ENCODE peak calls at places on chromosomes 5 and 9, in nine cellular contexts. A is upper lobe of left lung, U is right lobe of liver, R is prostate gland, E is HL-60, G is GM12878, D is brain microvascular endothelial cell, Y is stomach, C is adrenal gland. Q is an unnamed sample.

GRCh38 chr9:90921104-90921503 is 119.5 kb downstream of the SYK start:
- DNase-seq in A (peak; percentile 60), G (no peak), U (peak; percentile 64), R (peak; percentile 97), C (peak; percentile 39), Y (peak; percentile 76), E (peak; percentile 15), D (no peak), Q (peak; percentile 91)

GRCh38 chr9:98255064-98255577 is 328 bp downstream of the TBC1D2 start:
- DNase-seq in D (peak; percentile 44), G (no peak), Y (peak; percentile 46), R (no peak), C (no peak), A (no peak), U (no peak), E (no peak), Q (no peak)

GRCh38 chr9:126347911-126348760 is 21.5 kb downstream of the MVB12B start:
- DNase-seq in R (no peak), A (no peak), C (no peak), G (no peak), E (no peak), U (no peak), Y (peak; percentile 65), D (no peak), Q (no peak)

GRCh38 chr9:78491402-78491801 is 194.5 kb downstream of the PSAT1 start:
- DNase-seq in E (no peak), G (no peak), A (no peak), C (no peak), Y (no peak), D (no peak), R (no peak), U (no peak), Q (no peak)

GRCh38 chr5:82244854-82245635 is 33.1 kb downstream of the RPS23 start:
- DNase-seq in R (no peak), Y (no peak), D (no peak), G (no peak), A (no peak), U (no peak), C (no peak), E (no peak), Q (no peak)

GRCh38 chr5:168300377-168301182 is 9.1 kb downstream of the WWC1 start:
- DNase-seq in E (no peak), D (no peak), U (no peak), A (no peak), R (no peak), G (no peak), Y (no peak), C (no peak), Q (no peak)

GRCh38 chr5:119355244-119355635 is 579 bp upstream of the TNFAIP8 start:
- DNase-seq in R (no peak), U (no peak), E (no peak), C (no peak), A (no peak), Y (peak; percentile 58), D (no peak), G (no peak), Q (no peak)

GRCh38 chr5:171495122-171495700 is 75.8 kb downstream of the FGF18 start:
- DNase-seq in D (no peak), G (no peak), R (no peak), U (no peak), E (no peak), A (no peak), C (no peak), Y (no peak), Q (no peak)

GRCh38 chr9:71765693-71766092 is 2.6 kb downstream of the CEMIP2 start:
- DNase-seq in E (no peak), A (no peak), R (no peak), C (no peak), D (no peak), G (no peak), Y (no peak), U (no peak), Q (no peak)

GRCh38 chr5:133967715-133968056 is 739 bp downstream of the C5orf15 start:
- DNase-seq in G (no peak), R (no peak), U (peak; percentile 42), C (no peak), A (no peak), Y (peak; percentile 28), D (no peak), E (no peak), Q (no peak)

GRCh38 chr9:4689013-4689412 is 9.6 kb downstream of the CDC37L1 start:
- DNase-seq in R (no peak), U (no peak), D (no peak), C (no peak), G (no peak), E (no peak), A (no peak), Y (no peak), Q (no peak)

GRCh38 chr5:108386345-108387061 is 4.6 kb upstream of the FBXL17 start:
- DNase-seq in E (no peak), U (no peak), D (peak; percentile 71), G (no peak), Y (no peak), A (no peak), R (no peak), C (no peak), Q (no peak)

GRCh38 chr5:61687371-61687770 is 355.3 kb downstream of the ZSWIM6 start:
- DNase-seq in E (no peak), R (no peak), U (no peak), C (no peak), G (no peak), Y (no peak), A (no peak), D (no peak), Q (no peak)

GRCh38 chr5:150912312-150912814 is 7.6 kb upstream of the ZNF300 start:
- DNase-seq in R (no peak), U (no peak), G (no peak), D (no peak), Y (no peak), E (no peak), C (no peak), A (no peak), Q (no peak)
- H3K4me3 ChIP-seq in R (no peak overlapping the region), U (no peak overlapping the region), G (no peak overlapping the region), D (no peak overlapping the region), Y (no peak overlapping the region), E (no peak overlapping the region), C (no peak overlapping the region), A (no peak overlapping the region), Q (no peak overlapping the region)

DNA sequence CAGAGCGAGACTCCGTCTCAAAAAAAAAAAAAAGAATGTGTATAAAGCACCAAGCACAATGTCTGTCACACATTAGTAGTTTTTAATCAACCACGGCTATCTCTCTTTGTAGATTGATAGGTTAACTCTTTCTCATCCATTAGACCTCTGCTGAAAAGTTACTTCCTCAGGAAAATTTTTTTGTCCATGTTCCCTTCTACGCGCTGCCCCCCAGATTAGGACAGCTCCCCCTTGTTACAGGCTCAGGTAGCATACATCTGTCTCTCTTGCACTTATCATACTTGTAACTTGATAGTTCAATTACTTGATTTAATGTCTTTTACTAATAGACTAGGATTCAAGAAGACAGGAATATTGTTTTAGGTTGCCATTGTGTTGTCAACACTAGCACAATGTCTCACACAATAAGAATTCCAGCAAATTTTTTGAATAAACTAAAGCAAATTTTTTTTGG is 1.5 kb downstream of the SPDL1 start:
- DNase-seq in E (no peak), R (no peak), D (no peak), Y (no peak), A (no peak), U (no peak), G (no peak), C (no peak), Q (no peak)
- TF ChIP-seq CTCF in E (no peak), R (no peak), D (no peak), Y (no peak), A (no peak), U (no peak), G (no peak), C (no peak), Q (no peak)

GRCh38 chr5:115372121-115372520 is 75.7 kb upstream of the CCDC112 start:
- DNase-seq in E (no peak), C (no peak), R (no peak), Y (no peak), A (no peak), G (no peak), D (no peak), U (no peak), Q (no peak)
- H3K27ac ChIP-seq in E (no peak overlapping the region), C (no peak overlapping the region), R (no peak overlapping the region), Y (no peak overlapping the region), A (no peak overlapping the region), G (no peak overlapping the region), D (no peak overlapping the region), U (no peak overlapping the region), Q (no peak overlapping the region)

GRCh38 chr5:9588254-9588653 is 41.9 kb downstream of the TAS2R1 start:
- DNase-seq in C (no peak), Y (no peak), U (no peak), A (no peak), D (no peak), R (no peak), E (no peak), G (no peak), Q (no peak)

GRCh38 chr5:9589049-9589835 is 40.9 kb downstream of the TAS2R1 start:
- DNase-seq in C (no peak), U (no peak), A (no peak), D (no peak), R (no peak), E (no peak), Y (no peak), G (no peak), Q (no peak)

GRCh38 chr5:9582406-9582805 is 36.5 kb upstream of the SEMA5A start:
- DNase-seq in Y (no peak), D (no peak), R (no peak), A (no peak), E (no peak), G (no peak), U (no peak), C (no peak), Q (no peak)

DNA sequence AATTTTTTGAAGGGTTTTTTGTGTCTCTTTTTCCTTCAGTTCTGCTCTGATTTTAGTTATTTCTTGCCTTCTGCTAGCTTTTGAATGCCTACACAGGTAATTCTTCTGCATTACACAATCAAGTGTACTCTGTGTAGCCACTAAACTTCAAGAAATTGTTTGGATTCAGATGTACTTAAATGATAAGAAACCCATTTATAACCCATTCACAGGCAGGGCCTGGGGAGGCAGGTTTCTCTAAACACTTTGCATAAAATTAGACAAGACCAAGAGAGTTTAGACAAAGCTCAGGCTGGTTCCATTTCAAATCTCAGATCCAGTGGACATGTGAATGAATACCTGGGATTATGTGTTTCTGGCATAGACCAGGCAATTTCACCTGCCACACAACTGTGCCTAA is 41.3 kb upstream of the SEMA5A start:
- DNase-seq in Y (no peak), E (no peak), U (no peak), A (no peak), G (no peak), R (peak; percentile 58), D (no peak), C (no peak), Q (no peak)
- H3K4me3 ChIP-seq in Y (no peak overlapping the region), E (no peak overlapping the region), U (no peak overlapping the region), A (no peak overlapping the region), G (no peak overlapping the region), R (no peak overlapping the region), D (no peak overlapping the region), C (no peak overlapping the region), Q (no peak overlapping the region)

Q was measured in coronary artery.